ENCODE peak calls at places on chromosomes 3 and 15, in six cellular contexts. B is natural killer cell treated with Interleukin-12 subunit alpha and Interleukin-12 subunit beta and Interleukin-15 and Interleukin-18, amount 100 ng/mL, for 72 hours; P is GM06990; Z is iris pigment epithelial cell; L is HFF-Myc; C is activated T-cell treated with anti-CD3 and anti-CD28 coated beads, Interleukin-2, amount 50 U/mL, for 72 hours. R is an unnamed sample.

GRCh38 chr15:50218691-50219090 is 36.7 kb downstream of the SLC27A2 start:
- DNase-seq in B (no peak), P (no peak), Z (no peak), C (no peak), L (no peak), R (no peak)

GRCh38 chr3:144868506-144868905 is 896.9 kb downstream of the DIPK2A start:
- DNase-seq in P (no peak), B (no peak), C (no peak), Z (no peak), L (no peak), R (no peak)

GRCh38 chr3:179269152-179269707 is 18.3 kb upstream of the KCNMB3 start:
- DNase-seq in B (no peak), Z (no peak), C (no peak), P (no peak), L (no peak), R (no peak)

GRCh38 chr15:38266247-38266996 is 13.8 kb downstream of the SPRED1 start:
- DNase-seq in L (no peak), B (no peak), C (no peak), P (no peak), Z (peak), R (no peak)

GRCh38 chr3:46538803-46539442 is 27.2 kb downstream of the LRRC2 start:
- DNase-seq in P (peak), Z (peak), C (peak), L (no peak), B (peak), R (peak)

GRCh38 chr15:29680806-29681485 is 141.3 kb downstream of the TJP1 start:
- DNase-seq in C (no peak), L (no peak), Z (no peak), P (no peak), B (no peak), R (no peak)

GRCh38 chr3:32238816-32239637 is 547 bp downstream of the CMTM8 start:
- DNase-seq in C (peak), Z (peak), B (no peak), P (peak), L (no peak), R (peak)

GRCh38 chr3:186383026-186383993 is 21.3 kb upstream of the DGKG start:
- DNase-seq in C (no peak), Z (no peak), P (no peak), L (no peak), B (no peak), R (no peak)

GRCh38 chr3:158845748-158846350 is 44.0 kb downstream of the MFSD1 start:
- DNase-seq in P (no peak), C (peak), L (no peak), B (no peak), Z (peak), R (peak)